ENCODE peak calls at places on chromosomes 6 and 20, in six cellular contexts. One of them, this sample, is unnamed.
A peak's percentile ranks its signal among the peaks of the same experiment; 100 is the strongest.

GRCh38 chr6:138107078-138107751 is at the start of gene PERP:
- DNase-seq in H7: peak; percentile 79
- DNase-seq in heart right ventricle: peak; percentile 60
- DNase-seq in A673: peak; percentile 28
- DNase-seq in astrocyte: peak; percentile 27
- DNase-seq in epithelial cell of esophagus: peak; percentile 93
- DNase-seq in this sample: no peak

GRCh38 chr20:62365814-62366369 is 1.2 kb downstream of the LAMA5 start:
- DNase-seq in H7: peak; percentile 92
- DNase-seq in heart right ventricle: no peak
- DNase-seq in A673: peak; percentile 60
- DNase-seq in astrocyte: no peak
- DNase-seq in epithelial cell of esophagus: peak; percentile 81
- DNase-seq in this sample: no peak

GRCh38 chr6:9116026-9116425 is 680.7 kb upstream of the SLC35B3 start:
- DNase-seq in H7: no peak
- DNase-seq in heart right ventricle: no peak
- DNase-seq in A673: peak; percentile 64
- DNase-seq in astrocyte: peak; percentile 66
- DNase-seq in epithelial cell of esophagus: peak; percentile 27
- DNase-seq in this sample: peak; percentile 34

GRCh38 chr6:41164551-41164950 is 1.6 kb upstream of the TREM2 start:
- DNase-seq in H7: no peak
- DNase-seq in heart right ventricle: no peak
- DNase-seq in A673: no peak
- DNase-seq in astrocyte: no peak
- DNase-seq in epithelial cell of esophagus: no peak
- DNase-seq in this sample: no peak

GRCh38 chr6:52496609-52497008 is 76.5 kb downstream of the EFHC1 start:
- DNase-seq in H7: no peak
- DNase-seq in heart right ventricle: no peak
- DNase-seq in A673: no peak
- DNase-seq in astrocyte: no peak
- DNase-seq in epithelial cell of esophagus: no peak
- DNase-seq in this sample: no peak

GRCh38 chr6:5361371-5361770 is 100.1 kb downstream of the FARS2 start:
- DNase-seq in H7: no peak
- DNase-seq in heart right ventricle: no peak
- DNase-seq in A673: peak; percentile 6
- DNase-seq in astrocyte: peak; percentile 33
- DNase-seq in epithelial cell of esophagus: peak; percentile 10
- DNase-seq in this sample: no peak

GRCh38 chr6:35292494-35292893 is 5.1 kb upstream of the DEF6 start:
- DNase-seq in H7: no peak
- DNase-seq in heart right ventricle: no peak
- DNase-seq in A673: no peak
- DNase-seq in astrocyte: no peak
- DNase-seq in epithelial cell of esophagus: no peak
- DNase-seq in this sample: no peak

GRCh38 chr6:159966981-159967380 is 1.9 kb upstream of the IGF2R start:
- DNase-seq in H7: no peak
- DNase-seq in heart right ventricle: no peak
- DNase-seq in A673: no peak
- DNase-seq in astrocyte: no peak
- DNase-seq in epithelial cell of esophagus: peak; percentile 90
- DNase-seq in this sample: no peak

GRCh38 chr20:46013826-46014516 is 5.3 kb downstream of the MMP9 start:
- DNase-seq in H7: peak; percentile 95
- DNase-seq in heart right ventricle: no peak
- DNase-seq in A673: peak; percentile 76
- DNase-seq in astrocyte: no peak
- DNase-seq in epithelial cell of esophagus: peak; percentile 68
- DNase-seq in this sample: no peak

GRCh38 chr20:6265204-6265904 is 142.5 kb upstream of the FERMT1 start:
- DNase-seq in H7: peak; percentile 35
- DNase-seq in heart right ventricle: peak; percentile 35
- DNase-seq in A673: peak; percentile 11
- DNase-seq in astrocyte: peak; percentile 85
- DNase-seq in epithelial cell of esophagus: peak; percentile 75
- DNase-seq in this sample: peak; percentile 38

GRCh38 chr20:20824924-20825584 is 112.6 kb upstream of the RALGAPA2 start:
- DNase-seq in H7: peak; percentile 81
- DNase-seq in heart right ventricle: peak; percentile 65
- DNase-seq in A673: peak; percentile 83
- DNase-seq in astrocyte: no peak
- DNase-seq in epithelial cell of esophagus: peak; percentile 53
- DNase-seq in this sample: no peak

GRCh38 chr6:170257376-170257775 is 33.5 kb downstream of the DLL1 start:
- DNase-seq in H7: no peak
- DNase-seq in heart right ventricle: no peak
- DNase-seq in A673: no peak
- DNase-seq in astrocyte: no peak
- DNase-seq in epithelial cell of esophagus: no peak
- DNase-seq in this sample: no peak

GRCh38 chr20:3818155-3819151 is 1.9 kb upstream of the AP5S1 start:
- DNase-seq in H7: peak; percentile 85
- DNase-seq in heart right ventricle: peak; percentile 78
- DNase-seq in A673: peak; percentile 73
- DNase-seq in astrocyte: peak; percentile 65
- DNase-seq in epithelial cell of esophagus: peak; percentile 77
- DNase-seq in this sample: peak; percentile 77

GRCh38 chr20:34074101-34074760 is 37.8 kb downstream of the EIF2S2 start:
- DNase-seq in H7: no peak
- DNase-seq in heart right ventricle: no peak
- DNase-seq in A673: peak; percentile 16
- DNase-seq in astrocyte: no peak
- DNase-seq in epithelial cell of esophagus: peak; percentile 40
- DNase-seq in this sample: no peak

GRCh38 chr6:148521586-148521985 is 178.9 kb downstream of the SASH1 start:
- DNase-seq in H7: no peak
- DNase-seq in heart right ventricle: no peak
- DNase-seq in A673: no peak
- DNase-seq in astrocyte: peak; percentile 72
- DNase-seq in epithelial cell of esophagus: peak; percentile 68
- DNase-seq in this sample: no peak

GRCh38 chr6:137465378-137466009 is 28.7 kb downstream of the OLIG3 start:
- DNase-seq in H7: no peak
- DNase-seq in heart right ventricle: no peak
- DNase-seq in A673: no peak
- DNase-seq in astrocyte: no peak
- DNase-seq in epithelial cell of esophagus: no peak
- DNase-seq in this sample: no peak

GRCh38 chr6:11656486-11656885 is 118.9 kb downstream of the TMEM170B start:
- DNase-seq in H7: no peak
- DNase-seq in heart right ventricle: no peak
- DNase-seq in A673: no peak
- DNase-seq in astrocyte: no peak
- DNase-seq in epithelial cell of esophagus: no peak
- DNase-seq in this sample: no peak

GRCh38 chr6:43952746-43953145 is 174.5 kb downstream of the MRPL14 start:
- DNase-seq in H7: no peak
- DNase-seq in heart right ventricle: no peak
- DNase-seq in A673: no peak
- DNase-seq in astrocyte: no peak
- DNase-seq in epithelial cell of esophagus: no peak
- DNase-seq in this sample: no peak

GRCh38 chr20:60215786-60216730 is 257.8 kb downstream of the CDH26 start:
- DNase-seq in H7: no peak
- DNase-seq in heart right ventricle: no peak
- DNase-seq in A673: no peak
- DNase-seq in astrocyte: no peak
- DNase-seq in epithelial cell of esophagus: no peak
- DNase-seq in this sample: no peak

GRCh38 chr20:54267510-54268003 is 59.7 kb downstream of the PFDN4 start:
- DNase-seq in H7: no peak
- DNase-seq in heart right ventricle: no peak
- DNase-seq in A673: no peak
- DNase-seq in astrocyte: peak; percentile 55
- DNase-seq in epithelial cell of esophagus: peak; percentile 71
- DNase-seq in this sample: no peak

GRCh38 chr20:13865825-13866351 is 81.1 kb downstream of the NDUFAF5 start:
- DNase-seq in H7: no peak
- DNase-seq in heart right ventricle: no peak
- DNase-seq in A673: peak; percentile 47
- DNase-seq in astrocyte: peak; percentile 23
- DNase-seq in epithelial cell of esophagus: peak; percentile 9
- DNase-seq in this sample: no peak

DNA sequence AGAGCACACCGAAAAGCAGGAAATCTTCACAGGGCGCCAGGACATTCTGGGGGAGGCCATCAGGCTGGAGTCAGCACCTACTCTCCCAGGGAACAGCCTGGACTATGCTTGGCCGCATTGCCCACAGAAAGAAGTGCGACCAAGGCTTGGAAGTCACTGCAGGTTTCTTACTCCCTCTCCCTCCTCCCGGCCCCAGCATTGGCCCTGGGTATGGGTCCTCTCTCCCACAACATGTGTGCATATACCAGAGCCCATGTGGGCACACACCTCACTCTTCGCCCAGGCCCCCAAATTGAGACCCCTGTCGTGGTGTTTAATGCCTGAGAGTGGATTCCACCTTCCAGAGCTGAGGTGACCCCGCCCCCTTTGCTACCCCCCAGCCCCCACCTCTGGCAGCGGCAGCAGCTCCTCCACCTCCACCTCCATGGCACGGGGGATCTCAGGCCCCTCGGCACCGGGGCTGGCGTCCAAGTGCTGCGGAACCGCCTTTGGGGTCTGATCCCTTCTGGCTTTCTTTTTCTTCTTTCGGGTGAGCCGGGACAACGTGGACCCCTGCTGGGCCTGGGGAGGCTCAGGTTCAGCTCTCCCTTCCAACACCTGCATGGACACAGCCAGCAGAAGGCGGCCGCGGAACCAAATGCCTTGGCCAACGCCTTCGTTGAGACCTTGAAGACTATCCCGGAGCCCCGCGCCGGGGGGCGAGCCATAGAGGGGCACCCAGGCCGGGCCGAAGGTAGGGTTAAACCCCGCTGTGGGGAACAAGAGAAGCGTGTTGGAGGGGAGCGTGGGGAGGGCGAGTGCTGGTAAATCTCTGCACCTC is 15.2 kb upstream of the SPAG4 start:
- DNase-seq in H7: peak; percentile 74
- DNase-seq in heart right ventricle: no peak
- DNase-seq in A673: no peak
- DNase-seq in astrocyte: no peak
- DNase-seq in epithelial cell of esophagus: no peak
- DNase-seq in this sample: no peak
- H3K4me3 ChIP-seq in H7: peak overlapping the region; percentile 55
- H3K4me3 ChIP-seq in heart right ventricle: peak overlapping the region; percentile 37
- H3K4me3 ChIP-seq in A673: peak overlapping the region; percentile 42
- H3K4me3 ChIP-seq in astrocyte: peak overlapping the region; percentile 51
- H3K4me3 ChIP-seq in epithelial cell of esophagus: peak overlapping the region; percentile 36
- H3K4me3 ChIP-seq in this sample: peak overlapping the region; percentile 53

DNA sequence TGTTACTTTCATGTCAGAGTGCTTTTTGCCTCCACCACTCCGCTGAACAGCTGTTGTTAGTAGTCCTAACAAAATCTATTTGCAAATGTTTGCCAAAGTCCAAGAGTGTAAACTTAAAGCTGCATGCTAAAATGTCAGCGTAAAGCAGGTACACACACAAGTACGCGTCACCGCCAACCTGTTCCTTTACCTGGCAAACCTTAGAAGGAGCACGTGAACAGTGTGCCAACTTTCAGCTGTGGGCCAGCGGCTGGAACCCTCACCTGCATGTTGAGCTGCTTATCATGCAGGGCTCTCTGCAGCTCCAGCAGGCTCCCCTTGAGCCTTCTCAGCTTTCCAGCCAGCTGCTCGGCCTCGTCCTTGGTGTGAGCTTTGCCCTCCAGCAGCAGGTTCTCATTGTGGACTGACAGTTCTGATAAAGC is 359.3 kb downstream of the SYNE1 start:
- DNase-seq in H7: no peak
- DNase-seq in heart right ventricle: peak; percentile 17
- DNase-seq in A673: no peak
- DNase-seq in astrocyte: no peak
- DNase-seq in epithelial cell of esophagus: no peak
- DNase-seq in this sample: no peak
- H3K4me3 ChIP-seq in H7: no peak overlapping the region
- H3K4me3 ChIP-seq in heart right ventricle: no peak overlapping the region
- H3K4me3 ChIP-seq in A673: no peak overlapping the region
- H3K4me3 ChIP-seq in astrocyte: no peak overlapping the region
- H3K4me3 ChIP-seq in epithelial cell of esophagus: no peak overlapping the region
- H3K4me3 ChIP-seq in this sample: no peak overlapping the region

GRCh38 chr6:3746119-3746691 is 5.3 kb downstream of the PXDC1 start:
- DNase-seq in H7: no peak
- DNase-seq in heart right ventricle: no peak
- DNase-seq in A673: no peak
- DNase-seq in astrocyte: no peak
- DNase-seq in epithelial cell of esophagus: no peak
- DNase-seq in this sample: no peak
- H3K4me3 ChIP-seq in H7: no peak overlapping the region
- H3K4me3 ChIP-seq in heart right ventricle: no peak overlapping the region
- H3K4me3 ChIP-seq in A673: no peak overlapping the region
- H3K4me3 ChIP-seq in astrocyte: no peak overlapping the region
- H3K4me3 ChIP-seq in epithelial cell of esophagus: no peak overlapping the region
- H3K4me3 ChIP-seq in this sample: no peak overlapping the region

DNA sequence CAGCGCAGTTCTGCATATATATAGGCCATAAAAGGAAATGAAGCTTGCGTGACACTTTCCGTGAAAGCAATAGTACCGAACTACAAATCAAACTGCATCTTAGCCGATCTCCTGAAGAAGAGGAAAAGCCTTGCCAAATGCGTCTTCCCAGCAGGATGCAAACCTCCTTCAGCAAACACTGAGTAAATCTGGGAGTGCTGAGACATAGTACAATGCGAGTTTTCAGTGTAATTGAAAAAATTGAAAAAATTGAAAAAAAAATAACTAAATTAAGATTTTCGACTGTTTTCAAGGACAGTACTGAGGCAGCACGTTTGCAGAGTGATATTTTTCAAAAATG is 13.4 kb downstream of the RPP21 start:
- DNase-seq in H7: peak; percentile 30
- DNase-seq in heart right ventricle: no peak
- DNase-seq in A673: no peak
- DNase-seq in astrocyte: no peak
- DNase-seq in epithelial cell of esophagus: no peak
- DNase-seq in this sample: no peak
- H3K4me3 ChIP-seq in H7: peak overlapping the region; percentile 58
- H3K4me3 ChIP-seq in heart right ventricle: no peak overlapping the region
- H3K4me3 ChIP-seq in A673: peak overlapping the region; percentile 47
- H3K4me3 ChIP-seq in astrocyte: peak overlapping the region; percentile 58
- H3K4me3 ChIP-seq in epithelial cell of esophagus: no peak overlapping the region
- H3K4me3 ChIP-seq in this sample: no peak overlapping the region

DNA sequence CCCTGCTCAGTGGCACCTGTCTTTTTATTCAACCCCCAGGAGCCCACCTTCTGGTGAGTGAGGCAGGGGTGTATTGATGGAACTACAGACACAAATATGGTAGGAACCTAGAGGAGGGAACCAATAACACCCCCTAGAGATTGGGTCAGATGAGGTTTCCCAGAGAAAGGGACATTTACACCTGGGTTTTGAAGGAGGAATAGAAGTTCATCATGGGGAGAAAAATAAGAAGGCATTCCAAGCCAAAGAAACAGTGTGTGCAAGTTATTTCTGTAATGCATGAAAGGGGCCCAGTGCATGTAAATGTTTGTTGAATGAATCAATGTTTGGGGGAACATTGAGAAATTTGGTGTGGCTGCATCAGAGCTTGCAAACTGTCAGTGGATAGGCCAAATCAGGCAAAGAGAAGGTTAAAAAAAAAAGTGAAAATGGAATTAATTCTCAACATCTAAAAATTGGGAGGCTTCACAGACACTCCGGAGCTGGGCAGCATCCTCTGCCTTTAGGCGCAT is 11.1 kb upstream of the KIAA1755 start:
- DNase-seq in H7: no peak
- DNase-seq in heart right ventricle: no peak
- DNase-seq in A673: no peak
- DNase-seq in astrocyte: no peak
- DNase-seq in epithelial cell of esophagus: no peak
- DNase-seq in this sample: no peak
- H3K4me3 ChIP-seq in H7: no peak overlapping the region
- H3K4me3 ChIP-seq in heart right ventricle: no peak overlapping the region
- H3K4me3 ChIP-seq in A673: no peak overlapping the region
- H3K4me3 ChIP-seq in astrocyte: no peak overlapping the region
- H3K4me3 ChIP-seq in epithelial cell of esophagus: no peak overlapping the region
- H3K4me3 ChIP-seq in this sample: no peak overlapping the region

This sample was measured in AG04450.